ENCODE peak calls at places on chromosome 12, in six cellular contexts. V is retinal pigment epithelial cell; D is lung; Q is ascending aorta; E is activated T-cell treated with anti-CD3 and anti-CD28 coated beads, Interleukin-2, amount 50 U/mL, for 48 hours; J is NCI-H2171. W is an unnamed sample.

GRCh38 chr12:114671664-114672476 is 12.1 kb downstream of the TBX3 start:
- DNase-seq in J (no peak), D (no peak), V (no peak), E (no peak), Q (no peak), W (no peak)

GRCh38 chr12:20004951-20005350 is 363.4 kb upstream of the PDE3A start:
- DNase-seq in D (no peak), Q (no peak), J (no peak), V (no peak), E (no peak), W (no peak)

GRCh38 chr12:79114896-79115295 is 250.3 kb downstream of the SYT1 start:
- DNase-seq in D (no peak), Q (no peak), V (no peak), J (no peak), E (no peak), W (no peak)

GRCh38 chr12:5260591-5261086 is 171.3 kb upstream of the NTF3 start:
- DNase-seq in E (no peak), J (no peak), D (no peak), V (no peak), Q (no peak), W (no peak)

GRCh38 chr12:51973560-51973959 is 22.1 kb downstream of the ACVR1B start:
- DNase-seq in J (no peak), E (no peak), Q (no peak), D (no peak), V (no peak), W (no peak)

GRCh38 chr12:95959107-95959506 is 16.0 kb downstream of the AMDHD1 start:
- DNase-seq in D (no peak), J (peak; percentile 4), E (no peak), Q (no peak), V (no peak), W (no peak)

GRCh38 chr12:132475304-132476037 is 14.5 kb upstream of the FBRSL1 start:
- DNase-seq in V (no peak), D (no peak), Q (no peak), J (no peak), E (peak; percentile 38), W (no peak)

GRCh38 chr12:49920241-49920914 is 16.7 kb upstream of the FAIM2 start:
- DNase-seq in Q (no peak), D (no peak), E (no peak), V (no peak), J (no peak), W (no peak)

GRCh38 chr12:5232291-5232690 is 188.6 kb downstream of the KCNA5 start:
- DNase-seq in J (no peak), E (no peak), V (no peak), Q (no peak), D (no peak), W (no peak)

GRCh38 chr12:116222358-116222757 is 55.1 kb downstream of the MED13L start:
- DNase-seq in Q (no peak), V (peak; percentile 61), E (no peak), D (peak; percentile 85), J (no peak), W (peak; percentile 93)

GRCh38 chr12:2052861-2053674 is at the start of gene CACNA1C:
- DNase-seq in D (no peak), E (peak; percentile 55), Q (no peak), J (peak; percentile 92), V (peak; percentile 0), W (no peak)

GRCh38 chr12:113424915-113425823 is 3.0 kb downstream of the SDSL start:
- DNase-seq in D (peak; percentile 50), J (no peak), V (no peak), E (peak; percentile 73), Q (no peak), W (no peak)